ENCODE peak calls at places on chromosome 21, in six cellular contexts. Q is esophagus squamous epithelium, X is heart left ventricle, J is breast epithelium, D is IMR-90, G is prostate gland. Z is an unnamed sample.
A peak's percentile ranks its signal among the peaks of the same experiment; 100 is the strongest.

GRCh38 chr21:34093083-34093482 is 19.7 kb downstream of the MRPS6 start:
- DNase-seq in Q (no peak), G (no peak), X (no peak), D (no peak), J (no peak), Z (no peak)

GRCh38 chr21:46414965-46415275 is 43.8 kb upstream of the DIP2A start:
- DNase-seq in D (no peak), G (no peak), Q (no peak), J (no peak), X (no peak), Z (peak; percentile 46)

GRCh38 chr21:41196990-41197389 is 29.0 kb downstream of the BACE2 start:
- DNase-seq in G (no peak), J (no peak), X (no peak), Q (no peak), D (peak; percentile 43), Z (no peak)

GRCh38 chr21:35991131-35991530 is 69.2 kb downstream of the SETD4 start:
- DNase-seq in D (no peak), G (no peak), X (no peak), J (no peak), Q (no peak), Z (no peak)

GRCh38 chr21:20999567-21000169 is 1.5 kb downstream of the NCAM2 start:
- DNase-seq in G (no peak), X (peak; percentile 22), Q (no peak), D (peak; percentile 49), J (no peak), Z (no peak)

GRCh38 chr21:46056450-46056903 is 41.4 kb upstream of the COL6A2 start:
- DNase-seq in Q (no peak), D (peak; percentile 94), X (peak; percentile 65), J (peak; percentile 69), G (no peak), Z (peak; percentile 98)

GRCh38 chr21:37849703-37850102 is 66.6 kb downstream of the KCNJ6 start:
- DNase-seq in Q (no peak), X (no peak), J (no peak), G (no peak), D (peak; percentile 83), Z (no peak)

GRCh38 chr21:34974162-34974981 is 74.7 kb downstream of the RUNX1 start:
- DNase-seq in Q (no peak), D (peak; percentile 71), G (no peak), X (no peak), J (no peak), Z (no peak)

GRCh38 chr21:25670726-25671125 is 31.7 kb downstream of the JAM2 start:
- DNase-seq in G (no peak), X (no peak), Q (no peak), J (no peak), D (peak; percentile 30), Z (no peak)

GRCh38 chr21:17454315-17455027 is 58.4 kb upstream of the CXADR start:
- DNase-seq in J (no peak), G (no peak), X (no peak), D (peak; percentile 92), Q (no peak), Z (no peak)

GRCh38 chr21:37073417-37074194 is 552 bp downstream of the TTC3 start:
- DNase-seq in Q (no peak), D (peak; percentile 67), X (peak; percentile 47), J (peak; percentile 63), G (peak; percentile 47), Z (peak; percentile 86)

GRCh38 chr21:27827972-27828371 is 861.1 kb upstream of the ADAMTS5 start:
- DNase-seq in G (no peak), Q (no peak), D (no peak), J (no peak), X (no peak), Z (no peak)

GRCh38 chr21:17513214-17514123 is 626 bp downstream of the CXADR start:
- DNase-seq in X (peak; percentile 11), G (peak; percentile 36), D (no peak), Q (no peak), J (no peak), Z (no peak)

GRCh38 chr21:37071561-37072238 is 1.2 kb downstream of the PIGP start:
- DNase-seq in Q (no peak), J (peak; percentile 70), G (peak; percentile 33), X (peak; percentile 32), D (peak; percentile 77), Z (peak; percentile 90)

GRCh38 chr21:46154155-46154954 is 1.0 kb downstream of the FTCD start:
- DNase-seq in X (peak; percentile 7), J (no peak), Q (no peak), G (no peak), D (no peak), Z (peak; percentile 61)

GRCh38 chr21:35503646-35504045 is 454.5 kb upstream of the RUNX1 start:
- DNase-seq in D (peak; percentile 6), G (no peak), X (peak; percentile 33), J (no peak), Q (no peak), Z (no peak)

GRCh38 chr21:16473965-16474364 is 744.2 kb downstream of the USP25 start:
- DNase-seq in J (no peak), Q (no peak), D (peak; percentile 12), X (peak; percentile 13), G (no peak), Z (no peak)

GRCh38 chr21:37398697-37399096 is 32.1 kb downstream of the DYRK1A start:
- DNase-seq in J (no peak), Q (no peak), G (no peak), D (no peak), X (no peak), Z (no peak)

GRCh38 chr21:34553199-34553952 is 41.4 kb upstream of the KCNE1 start:
- DNase-seq in G (no peak), X (no peak), Q (no peak), J (no peak), D (peak; percentile 82), Z (no peak)

GRCh38 chr21:36450511-36450910 is 29.4 kb downstream of the CLDN14 start:
- DNase-seq in D (peak; percentile 69), Q (no peak), J (no peak), G (no peak), X (no peak), Z (no peak)

GRCh38 chr21:14582934-14583628 is 37.0 kb upstream of the SAMSN1 start:
- DNase-seq in X (no peak), D (no peak), J (no peak), G (no peak), Q (no peak), Z (no peak)

GRCh38 chr21:37378700-37379139 is 12.1 kb downstream of the DYRK1A start:
- DNase-seq in J (no peak), X (no peak), G (no peak), Q (no peak), D (no peak), Z (no peak)

GRCh38 chr21:16775056-16775455 is 737.8 kb upstream of the CXADR start:
- DNase-seq in D (no peak), J (no peak), G (peak; percentile 17), Q (no peak), X (no peak), Z (no peak)

GRCh38 chr21:14753069-14753465 is 207.0 kb upstream of the SAMSN1 start:
- DNase-seq in D (no peak), X (no peak), J (no peak), Q (no peak), G (no peak), Z (no peak)

GRCh38 chr21:38990424-38990794 is 184.7 kb downstream of the ETS2 start:
- DNase-seq in Q (no peak), G (no peak), X (no peak), J (no peak), D (no peak), Z (peak; percentile 77)

GRCh38 chr21:33522297-33522696 is 19.6 kb downstream of the GART start:
- DNase-seq in X (no peak), Q (no peak), D (no peak), J (no peak), G (no peak), Z (no peak)

GRCh38 chr21:35933466-35933865 is 126.9 kb downstream of the SETD4 start:
- DNase-seq in G (no peak), J (no peak), D (peak; percentile 86), Q (no peak), X (peak; percentile 59), Z (peak; percentile 86)

GRCh38 chr21:37532868-37533780 is 166.6 kb downstream of the DYRK1A start:
- DNase-seq in G (no peak), X (no peak), Q (no peak), J (no peak), D (peak; percentile 61), Z (no peak)

DNA sequence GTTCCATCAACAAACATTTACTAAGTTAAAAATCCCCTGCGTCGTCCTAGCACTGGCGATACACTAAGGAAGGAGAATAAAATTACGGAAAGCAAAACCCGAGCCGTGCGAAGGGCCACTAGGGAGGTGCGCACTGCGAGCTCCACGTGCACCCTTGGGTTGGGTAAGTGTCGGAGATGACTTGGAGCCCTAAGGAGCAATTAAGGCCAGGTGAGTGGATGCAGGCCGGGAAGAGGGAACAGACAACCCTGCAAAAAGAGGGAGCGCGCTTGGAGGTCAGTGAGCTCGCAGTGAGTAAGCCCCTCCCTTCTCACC is 704 bp downstream of the WDR4 start:
- DNase-seq in J (no peak), D (no peak), G (no peak), Q (no peak), X (no peak), Z (no peak)
- TF ChIP-seq POLR2A in J (no peak), D (no peak), G (no peak), Q (no peak), X (no peak), Z (no peak)

DNA sequence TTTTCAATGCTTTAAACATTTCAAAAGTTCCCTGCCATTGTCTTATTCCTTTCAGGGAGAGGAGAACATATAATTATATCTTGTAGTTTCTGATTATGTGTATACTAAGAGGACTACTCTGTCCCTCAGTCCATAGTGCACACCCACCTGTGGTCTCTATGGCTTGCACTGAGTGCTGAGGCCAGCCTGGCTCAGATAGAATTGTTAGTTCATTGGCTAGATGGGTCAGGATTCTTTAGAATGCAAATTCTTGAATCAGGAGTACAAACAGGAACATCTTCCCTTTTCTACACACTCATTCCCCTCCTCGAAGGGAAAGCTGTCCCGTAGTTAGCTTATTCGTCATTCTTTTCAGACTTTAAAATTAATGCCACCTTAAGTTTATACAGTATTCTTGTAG is 8.2 kb downstream of the BACH1 start:
- DNase-seq in J (no peak), Q (no peak), X (no peak), D (no peak), G (no peak), Z (no peak)
- H3K4me3 ChIP-seq in J (no peak overlapping the region), Q (no peak overlapping the region), X (no peak overlapping the region), D (no peak overlapping the region), G (no peak overlapping the region), Z (no peak overlapping the region)

GRCh38 chr21:40056031-40056430 is 188.8 kb downstream of the PCP4 start:
- DNase-seq in D (no peak), Q (no peak), X (no peak), G (no peak), J (no peak), Z (no peak)
- TF ChIP-seq POLR2A in D (no peak), Q (no peak), X (no peak), G (no peak), J (no peak), Z (no peak)

DNA sequence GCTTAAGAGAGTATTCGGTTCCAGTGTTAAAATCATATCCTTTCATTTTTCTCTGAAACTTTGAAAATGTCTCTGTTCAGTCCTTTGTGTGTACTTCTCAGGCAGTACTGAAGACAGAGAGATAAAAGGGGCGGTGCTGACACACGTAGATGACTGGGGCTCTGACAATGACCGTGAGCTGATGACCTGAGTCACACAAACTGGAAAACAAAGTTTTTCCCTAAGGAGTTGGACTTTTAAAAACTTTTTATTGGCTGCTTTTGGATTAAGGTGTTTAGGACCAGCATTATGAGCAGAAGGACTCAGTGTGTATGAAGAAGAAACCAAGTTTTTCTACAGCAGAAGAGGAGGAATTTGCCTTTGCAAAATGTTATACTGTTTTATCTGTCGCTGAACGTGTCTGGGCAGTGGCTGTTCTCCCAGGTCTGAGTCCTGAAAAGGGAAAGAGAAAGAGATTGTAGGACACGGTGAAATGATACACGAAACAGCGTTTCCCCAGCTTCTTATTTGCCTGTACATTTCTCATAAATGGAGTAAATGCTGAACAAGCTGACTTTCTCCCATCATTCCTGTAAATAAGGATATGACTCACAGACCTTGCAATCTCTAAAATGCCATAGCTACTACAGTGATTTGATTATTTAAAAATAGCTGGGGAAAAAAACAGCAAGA is 51.5 kb downstream of the MAP3K7CL start:
- DNase-seq in X (no peak), D (peak; percentile 95), Q (no peak), J (peak; percentile 32), G (peak; percentile 60), Z (no peak)
- H3K4me3 ChIP-seq in X (peak overlapping the region; percentile 53), D (peak overlapping the region; percentile 50), Q (peak overlapping the region; percentile 7), J (peak overlapping the region; percentile 58), G (peak overlapping the region; percentile 27), Z (peak overlapping the region; percentile 26)

Z was measured in sigmoid colon.